ENCODE peak calls at places on chromosomes 1 and 21, in nine cellular contexts. Y is astrocyte of the cerebellum; W is GM12865; V is SK-N-DZ; J is stimulated activated CD8-positive, alpha-beta memory T cell treated with anti-CD3 and anti-CD28 coated beads, Interleukin-4, amount 100 ng/mL, for 48 hours; X is lower lobe of right lung; L is glutamatergic neuron; U is AG04450; M is stimulated activated effector memory CD8-positive, alpha-beta T cell treated with anti-CD3 and anti-CD28 coated beads, Interleukin-12 subunit alpha, Interleukin-12 subunit beta, amount 100 ng/mL, for 72 hours. B is an unnamed sample.

GRCh38 chr1:167599839-167600581 is 30.0 kb upstream of the RCSD1 start:
- DNase-seq in Y (peak), W (peak), V (no peak), J (peak), X (peak), L (no peak), U (no peak), M (peak), B (peak)

GRCh38 chr1:47709302-47710074 is 271.6 kb downstream of the FOXD2 start:
- DNase-seq in Y (no peak), W (no peak), V (peak), J (no peak), X (no peak), L (peak), U (no peak), M (no peak), B (no peak)

GRCh38 chr1:1916882-1917281 is 1.8 kb downstream of the CALML6 start:
- DNase-seq in Y (no peak), W (no peak), V (no peak), J (no peak), X (peak), L (peak), U (no peak), M (no peak), B (no peak)

GRCh38 chr1:16204634-16205332 is 7.7 kb downstream of the ARHGEF19 start:
- DNase-seq in Y (no peak), W (no peak), V (no peak), J (peak), X (no peak), L (peak), U (no peak), M (peak), B (no peak)

GRCh38 chr21:29634410-29634809 is 305.4 kb downstream of the GRIK1 start:
- DNase-seq in Y (no peak), W (no peak), V (no peak), J (no peak), X (no peak), L (no peak), U (no peak), M (no peak), B (no peak)

GRCh38 chr1:188228623-188229022 is 1399.9 kb downstream of the PLA2G4A start:
- DNase-seq in Y (no peak), W (no peak), V (no peak), J (no peak), X (no peak), L (no peak), U (no peak), M (no peak), B (no peak)

GRCh38 chr1:92791487-92792058 is 6.7 kb upstream of the EVI5 start:
- DNase-seq in Y (no peak), W (no peak), V (no peak), J (no peak), X (no peak), L (no peak), U (no peak), M (no peak), B (no peak)

GRCh38 chr1:118821801-118822200 is 166.3 kb downstream of the TBX15 start:
- DNase-seq in Y (no peak), W (no peak), V (no peak), J (no peak), X (no peak), L (no peak), U (no peak), M (no peak), B (no peak)

GRCh38 chr1:67731322-67731721 is 46.3 kb downstream of the GADD45A start:
- DNase-seq in Y (no peak), W (no peak), V (no peak), J (no peak), X (no peak), L (no peak), U (no peak), M (no peak), B (no peak)

GRCh38 chr1:61141288-61142044 is 59.1 kb downstream of the NFIA start:
- DNase-seq in Y (no peak), W (no peak), V (peak), J (no peak), X (no peak), L (no peak), U (no peak), M (no peak), B (no peak)

GRCh38 chr1:100542264-100542663 is 4.3 kb downstream of the GPR88 start:
- DNase-seq in Y (no peak), W (no peak), V (no peak), J (no peak), X (no peak), L (no peak), U (no peak), M (no peak), B (no peak)

GRCh38 chr1:86445919-86446318 is 21.9 kb downstream of the CLCA2 start:
- DNase-seq in Y (no peak), W (no peak), V (no peak), J (no peak), X (no peak), L (no peak), U (no peak), M (no peak), B (no peak)